ENCODE peak calls at places on chromosomes 7 and 10, in seven cellular contexts. Z is ascending aorta, R is tibial artery, E is heart left ventricle, G is stomach, W is ovary, S is IMR-90. A is an unnamed sample.

GRCh38 chr7:122448893-122449589 is 144.5 kb upstream of the FEZF1 start:
- DNase-seq in Z (no peak), R (no peak), E (no peak), G (no peak), W (no peak), S (no peak), A (no peak)

GRCh38 chr7:1397491-1398327 is 61.6 kb downstream of the MICALL2 start:
- DNase-seq in Z (no peak), R (no peak), E (no peak), G (no peak), W (no peak), S (peak), A (peak)

GRCh38 chr7:77655836-77656455 is 40.3 kb upstream of the RSBN1L start:
- DNase-seq in Z (no peak), R (no peak), E (no peak), G (no peak), W (no peak), S (peak), A (peak)

GRCh38 chr10:1374501-1374900 is 318.3 kb downstream of the WDR37 start:
- DNase-seq in Z (no peak), R (no peak), E (no peak), G (no peak), W (no peak), S (no peak), A (no peak)

GRCh38 chr7:105487559-105488218 is 34.4 kb downstream of the PUS7 start:
- DNase-seq in Z (no peak), R (peak), E (no peak), G (no peak), W (no peak), S (peak), A (peak)

GRCh38 chr7:135966341-135967043 is 10.7 kb downstream of the MTPN start:
- DNase-seq in Z (no peak), R (no peak), E (no peak), G (no peak), W (no peak), S (no peak), A (no peak)

GRCh38 chr7:94823952-94824351 is 83.4 kb upstream of the PPP1R9A start:
- DNase-seq in Z (no peak), R (no peak), E (no peak), G (no peak), W (no peak), S (peak), A (peak)

GRCh38 chr7:136528329-136528728 is 340.1 kb upstream of the CHRM2 start:
- DNase-seq in Z (no peak), R (no peak), E (no peak), G (no peak), W (no peak), S (peak), A (peak)

GRCh38 chr7:51591223-51591622 is 274.6 kb upstream of the COBL start:
- DNase-seq in Z (no peak), R (no peak), E (no peak), G (no peak), W (no peak), S (no peak), A (no peak)

GRCh38 chr10:50527438-50528043 is 96.2 kb downstream of the SGMS1 start:
- DNase-seq in Z (no peak), R (no peak), E (no peak), G (no peak), W (no peak), S (no peak), A (no peak)

GRCh38 chr7:18352339-18353255 is 143.0 kb upstream of the HDAC9 start:
- DNase-seq in Z (no peak), R (no peak), E (peak), G (peak), W (no peak), S (peak), A (peak)

GRCh38 chr10:97373456-97373855 is 27.7 kb downstream of the RRP12 start:
- DNase-seq in Z (no peak), R (no peak), E (no peak), G (no peak), W (no peak), S (no peak), A (no peak)

GRCh38 chr10:6647811-6648526 is 67.9 kb upstream of the PRKCQ start:
- DNase-seq in Z (no peak), R (no peak), E (no peak), G (peak), W (no peak), S (no peak), A (no peak)

DNA sequence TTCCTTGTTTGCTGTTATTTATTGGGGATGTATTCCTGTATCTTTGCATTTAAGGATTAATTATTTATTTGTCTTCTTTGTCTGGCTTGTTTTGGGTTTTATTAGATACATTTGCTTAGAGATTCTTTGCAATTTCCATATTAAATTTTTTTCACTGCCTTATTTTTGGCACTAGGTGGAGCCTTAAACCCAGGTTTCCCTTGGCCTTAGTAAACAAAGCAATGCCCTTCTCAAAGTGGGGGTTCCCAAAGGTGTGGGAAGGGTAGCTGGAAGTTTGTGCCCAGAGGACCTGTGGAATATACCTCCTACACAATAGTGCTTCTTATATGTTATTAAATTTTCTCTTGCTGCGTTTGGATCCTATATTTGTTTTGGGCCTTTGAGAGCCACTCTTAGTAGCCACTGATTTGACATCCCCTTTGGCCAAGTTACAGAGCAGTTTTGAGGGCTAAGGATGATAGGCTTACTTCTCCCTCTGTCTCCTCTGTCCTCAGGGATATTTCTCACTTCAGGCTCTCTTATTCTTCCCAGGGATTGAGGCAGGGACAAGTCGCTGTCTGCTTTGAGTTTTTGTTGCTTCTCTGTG is 162.3 kb downstream of the ITGB1 start:
- DNase-seq in Z (no peak), R (no peak), E (no peak), G (no peak), W (no peak), S (peak), A (peak)
- TF ChIP-seq CTCF in Z (peak), R (peak), E (peak), G (peak), W (peak), S (peak), A (peak)

DNA sequence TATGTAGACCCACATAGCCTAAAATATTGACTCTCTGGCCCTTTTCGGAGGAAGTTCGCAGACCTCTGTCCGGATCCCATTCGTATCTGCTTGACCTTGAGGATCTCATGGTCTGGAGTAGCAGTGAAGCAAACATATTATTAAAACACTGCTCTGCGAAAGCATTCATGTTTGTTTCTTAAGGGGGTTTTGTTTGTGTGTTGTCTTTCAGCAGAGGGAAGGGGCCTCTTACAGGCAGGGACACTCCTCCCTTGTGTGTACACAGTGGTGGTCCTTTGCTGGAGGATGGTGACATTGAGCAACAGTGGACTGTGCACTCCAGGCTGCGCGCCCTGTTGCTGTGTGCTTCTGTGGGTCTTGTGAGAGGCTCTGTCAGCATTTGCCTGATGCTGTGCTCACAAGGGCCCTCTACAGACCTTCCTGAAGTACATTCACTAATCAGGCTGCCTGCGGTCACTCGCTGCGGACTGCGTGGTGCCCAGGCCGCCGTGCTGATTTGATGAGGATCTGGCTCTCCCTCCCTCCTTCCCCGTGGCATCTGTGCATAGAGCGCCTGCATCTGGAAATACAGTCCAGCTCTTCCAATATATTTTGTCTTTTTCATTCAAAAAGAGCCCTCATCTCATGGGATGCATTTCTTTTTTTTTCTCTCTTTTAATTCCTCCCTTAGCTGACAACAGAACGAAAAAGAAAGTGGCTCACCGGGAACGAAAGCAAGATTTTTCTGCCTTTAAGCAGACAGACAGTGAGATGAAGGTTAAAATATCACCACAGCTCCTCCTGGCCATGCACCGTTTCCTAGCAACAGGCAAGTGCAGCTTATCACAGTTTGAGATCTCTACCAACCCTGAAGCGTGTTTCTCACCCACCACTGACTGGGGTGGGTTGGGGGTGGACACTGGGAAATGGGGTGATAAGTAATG is 135.8 kb downstream of the CNNM2 start:
- DNase-seq in Z (peak), R (peak), E (peak), G (peak), W (peak), S (peak), A (peak)
- H3K4me3 ChIP-seq in Z (peak), R (peak), E (peak), G (peak), W (peak), S (peak), A (peak)

GRCh38 chr7:21261627-21262564 is 166.0 kb upstream of the SP4 start:
- DNase-seq in Z (no peak), R (no peak), E (no peak), G (peak), W (no peak), S (peak), A (peak)
- TF ChIP-seq CTCF in Z (peak), R (no peak), E (peak), G (no peak), W (no peak), S (peak), A (peak)

GRCh38 chr10:86376852-86377796 is 10.5 kb upstream of the GRID1 start:
- DNase-seq in Z (no peak), R (peak), E (peak), G (peak), W (peak), S (peak), A (peak)
- H3K4me3 ChIP-seq in Z (peak), R (peak), E (no peak), G (peak), W (no peak), S (no peak), A (peak)

DNA sequence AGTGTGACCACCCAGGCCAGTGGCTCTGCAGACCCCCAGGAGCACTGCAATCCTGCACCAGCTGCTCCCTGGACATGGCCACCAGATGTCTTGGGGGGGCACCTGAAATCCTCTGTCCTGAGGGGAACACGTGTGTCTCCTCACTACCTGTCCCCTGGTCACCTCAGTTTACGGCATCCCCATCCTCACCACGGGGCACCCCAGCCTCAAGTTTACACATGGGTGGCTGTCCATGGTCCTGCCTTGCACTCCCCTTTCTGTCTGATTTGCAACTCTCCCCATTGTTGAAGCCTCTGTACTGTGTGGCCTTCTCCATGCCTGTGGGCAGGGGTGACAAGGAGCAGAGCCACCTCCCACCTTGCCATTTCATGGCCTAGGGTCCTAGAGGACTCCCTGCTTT is 67.2 kb downstream of the RAMP3 start:
- DNase-seq in Z (no peak), R (no peak), E (no peak), G (no peak), W (no peak), S (no peak), A (no peak)
- TF ChIP-seq CTCF in Z (no peak), R (no peak), E (no peak), G (no peak), W (no peak), S (no peak), A (no peak)

GRCh38 chr10:74179124-74179710 is 28.2 kb downstream of the ADK start:
- DNase-seq in Z (no peak), R (no peak), E (no peak), G (no peak), W (no peak), S (peak), A (no peak)
- H3K4me3 ChIP-seq in Z (no peak), R (no peak), E (no peak), G (no peak), W (no peak), S (no peak), A (no peak)

GRCh38 chr10:35639651-35640311 is 2.3 kb downstream of the FZD8 start:
- DNase-seq in Z (no peak), R (peak), E (peak), G (peak), W (peak), S (peak), A (peak)
- TF ChIP-seq CTCF in Z (peak), R (no peak), E (no peak), G (no peak), W (no peak), S (peak), A (peak)

GRCh38 chr10:123135415-123136141 is at the start of gene HMX3:
- DNase-seq in Z (no peak), R (no peak), E (no peak), G (no peak), W (no peak), S (peak), A (no peak)
- H3K4me3 ChIP-seq in Z (peak), R (peak), E (peak), G (peak), W (peak), S (peak), A (no peak)